ENCODE peak calls at places on chromosomes 16 and 17, in four cellular contexts. N is esophagus squamous epithelium, D is natural killer cell, L is mucosa of descending colon. K is an unnamed sample.

GRCh38 chr17:59355695-59356323 is 24.4 kb downstream of the YPEL2 start:
- DNase-seq in L (no peak), N (no peak), D (no peak), K (no peak)

GRCh38 chr17:82825540-82826124 is 14.2 kb downstream of the ZNF750 start:
- DNase-seq in N (no peak), D (no peak), L (no peak), K (no peak)

GRCh38 chr16:89988951-89989350 is 30.3 kb downstream of the DBNDD1 start:
- DNase-seq in D (no peak), N (no peak), L (no peak), K (no peak)

GRCh38 chr16:1932050-1933028 is 10.7 kb downstream of the MSRB1 start:
- DNase-seq in N (no peak), L (peak), D (no peak), K (peak)

GRCh38 chr16:51708861-51709260 is 557.8 kb upstream of the SALL1 start:
- DNase-seq in D (no peak), L (no peak), N (no peak), K (peak)

GRCh38 chr16:70689970-70690905 is 4.4 kb upstream of the MTSS2 start:
- DNase-seq in D (no peak), N (no peak), L (peak), K (no peak)

GRCh38 chr17:77857613-77858012 is 100.9 kb upstream of the TNRC6C start:
- DNase-seq in L (no peak), N (no peak), D (no peak), K (peak)

GRCh38 chr16:12646490-12647274 is 157.0 kb downstream of the CPPED1 start:
- DNase-seq in N (no peak), L (no peak), D (no peak), K (no peak)

GRCh38 chr16:83701494-83701893 is 106.3 kb upstream of the HSBP1 start:
- DNase-seq in L (peak), D (no peak), N (no peak), K (peak)

GRCh38 chr17:40303706-40304450 is 5.1 kb upstream of the RARA start:
- DNase-seq in L (no peak), N (no peak), D (no peak), K (no peak)

GRCh38 chr16:610513-611381 is 20.0 kb upstream of the WFIKKN1 start:
- DNase-seq in D (peak), N (no peak), L (peak), K (peak)

GRCh38 chr17:40539711-40540411 is 25.4 kb downstream of the CCR7 start:
- DNase-seq in D (no peak), N (no peak), L (peak), K (no peak)

GRCh38 chr16:4315185-4316102 is at the start of gene GLIS2:
- DNase-seq in N (no peak), L (peak), D (peak), K (peak)

GRCh38 chr16:50259334-50260205 is 6.8 kb upstream of the ADCY7 start:
- DNase-seq in L (peak), D (no peak), N (no peak), K (no peak)

GRCh38 chr16:49594706-49595534 is 221.3 kb downstream of the C16orf78 start:
- DNase-seq in N (no peak), L (no peak), D (no peak), K (no peak)

GRCh38 chr17:69944406-69944805 is 130.6 kb upstream of the KCNJ16 start:
- DNase-seq in N (no peak), L (no peak), D (no peak), K (no peak)

GRCh38 chr16:68200120-68200783 is 35.7 kb downstream of the ESRP2 start:
- DNase-seq in N (no peak), L (no peak), D (no peak), K (peak)

GRCh38 chr16:67563708-67564468 is 1.6 kb downstream of the CTCF start:
- DNase-seq in N (no peak), D (no peak), L (no peak), K (peak)

GRCh38 chr16:4683255-4684029 is 9.9 kb upstream of the NUDT16L1 start:
- DNase-seq in D (no peak), L (no peak), N (no peak), K (no peak)

GRCh38 chr17:55763856-55764255 is 13.0 kb downstream of the PCTP start:
- DNase-seq in N (no peak), L (no peak), D (no peak), K (peak)

GRCh38 chr16:17302620-17303019 is 168.1 kb downstream of the XYLT1 start:
- DNase-seq in N (no peak), L (no peak), D (no peak), K (no peak)

GRCh38 chr17:62739666-62740065 is 68.4 kb downstream of the MARCHF10 start:
- DNase-seq in N (no peak), D (no peak), L (no peak), K (no peak)

GRCh38 chr17:78132086-78132676 is 1.6 kb downstream of the TMC8 start:
- DNase-seq in L (peak), D (no peak), N (peak), K (no peak)

GRCh38 chr17:15343749-15344148 is 2.4 kb upstream of the TEKT3 start:
- DNase-seq in L (no peak), D (no peak), N (no peak), K (peak)

GRCh38 chr16:9092282-9092962 is 978 bp downstream of the HAPSTR1 start:
- DNase-seq in D (peak), L (peak), N (no peak), K (no peak)

GRCh38 chr17:68785565-68786486 is 169.4 kb downstream of the ABCA8 start:
- DNase-seq in L (no peak), N (no peak), D (no peak), K (no peak)
- TF ChIP-seq CTCF in L (no peak), N (no peak), D (no peak), K (no peak)

GRCh38 chr17:56890390-56890789 is 23.5 kb downstream of the TRIM25 start:
- DNase-seq in N (no peak), L (no peak), D (no peak), K (no peak)

GRCh38 chr17:56890906-56891674 is 22.8 kb downstream of the TRIM25 start:
- DNase-seq in L (no peak), N (no peak), D (no peak), K (no peak)

GRCh38 chr17:56893503-56893902 is 20.3 kb downstream of the TRIM25 start:
- DNase-seq in D (no peak), N (no peak), L (no peak), K (no peak)

GRCh38 chr17:56892333-56892732 is 21.5 kb downstream of the TRIM25 start:
- DNase-seq in L (no peak), D (no peak), N (no peak), K (no peak)

DNA sequence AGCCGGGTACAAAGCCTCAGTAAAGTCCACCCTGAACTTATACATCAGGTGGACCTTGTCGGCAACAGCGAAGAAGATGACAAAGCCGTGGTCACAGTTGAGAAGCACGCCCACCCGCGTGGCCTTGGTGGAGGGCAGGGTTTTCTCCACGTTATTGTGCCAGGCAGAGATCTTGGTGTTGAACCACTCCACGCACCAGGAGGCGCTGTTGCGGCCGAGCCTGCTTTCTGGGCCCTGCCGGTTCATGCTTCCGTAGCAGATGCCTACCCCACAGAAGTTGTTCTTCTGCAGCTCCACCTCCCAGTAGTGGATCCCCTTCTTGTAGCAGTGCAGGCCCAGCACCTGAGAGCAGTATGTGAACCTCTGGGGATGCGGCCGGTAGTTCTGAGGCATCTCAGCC is 22.1 kb downstream of the TRIM25 start:
- DNase-seq in D (peak), L (peak), N (no peak), K (no peak)
- TF ChIP-seq CTCF in D (peak), L (no peak), N (no peak), K (no peak)

GRCh38 chr17:75348386-75349012 is 57.0 kb downstream of the GRB2 start:
- DNase-seq in N (no peak), L (no peak), D (no peak), K (no peak)

GRCh38 chr17:75343007-75343406 is 53.8 kb upstream of the SLC25A19 start:
- DNase-seq in D (no peak), L (no peak), N (no peak), K (no peak)

GRCh38 chr17:75344664-75345063 is 55.4 kb upstream of the SLC25A19 start:
- DNase-seq in D (no peak), N (no peak), L (no peak), K (no peak)

GRCh38 chr17:75346906-75347305 is 57.7 kb upstream of the SLC25A19 start:
- DNase-seq in N (no peak), D (no peak), L (no peak), K (peak)

GRCh38 chr17:75345514-75346167 is 56.4 kb upstream of the SLC25A19 start:
- DNase-seq in N (no peak), L (no peak), D (no peak), K (no peak)
- TF ChIP-seq CTCF in N (no peak), L (no peak), D (no peak), K (no peak)

GRCh38 chr16:3115561-3115960 is 3.2 kb downstream of the ZNF205 start:
- DNase-seq in D (no peak), L (no peak), N (no peak), K (no peak)
- TF ChIP-seq CTCF in D (no peak), L (no peak), N (no peak), K (no peak)

GRCh38 chr16:66026211-66026610 is 340.3 kb upstream of the CDH5 start:
- DNase-seq in N (no peak), L (no peak), D (no peak), K (peak)
- TF ChIP-seq CTCF in N (no peak), L (no peak), D (no peak), K (no peak)

DNA sequence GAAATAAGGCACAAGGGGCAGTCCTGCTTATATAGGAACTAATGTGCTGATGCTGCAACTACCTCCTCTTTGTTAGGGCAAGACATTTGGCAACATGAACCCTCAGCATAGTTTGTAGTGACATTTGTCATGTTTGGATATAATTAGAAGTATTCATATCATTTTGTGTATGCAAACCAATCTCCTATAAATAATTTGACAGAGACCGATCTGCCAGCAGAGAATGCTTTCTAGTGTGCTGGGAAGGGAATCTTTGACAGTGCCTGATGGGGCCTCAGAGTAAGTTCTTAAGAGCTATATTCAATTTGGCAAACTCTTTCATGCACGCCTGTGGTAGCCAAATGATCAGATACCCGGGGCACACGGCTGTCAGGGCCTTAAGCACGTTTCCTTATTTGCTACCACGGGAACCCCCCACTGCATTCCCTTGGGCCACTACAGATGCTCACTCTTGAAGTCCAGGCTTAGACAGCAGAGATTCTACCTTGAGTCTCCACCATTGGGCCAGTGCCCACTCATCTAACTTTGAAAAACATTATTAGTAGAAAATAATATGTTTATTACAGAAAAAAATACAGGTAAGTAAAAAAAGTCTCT is at the start of gene MYH8:
- DNase-seq in L (no peak), N (no peak), D (no peak), K (no peak)
- TF ChIP-seq CTCF in L (no peak), N (no peak), D (no peak), K (no peak)

GRCh38 chr17:68133370-68134045 is 98.0 kb downstream of the KPNA2 start:
- DNase-seq in N (no peak), L (no peak), D (no peak), K (no peak)
- TF ChIP-seq CTCF in N (no peak), L (no peak), D (no peak), K (no peak)

K was measured in MCF 10A.